ENCODE peak calls at places on chromosomes 5 and 9, in seven cellular contexts. S is H9, X is IMR-90, E is H1, F is mesendoderm, L is trophoblast cell, O is neuronal stem cell. J is an unnamed sample.

GRCh38 chr5:20972419-20972925 is 984.5 kb upstream of the CDH18 start:
- DNase-seq in S (peak; percentile 69), X (peak; percentile 1), E (peak; percentile 52), F (peak; percentile 83), L (no peak), O (no peak), J (peak; percentile 36)

GRCh38 chr9:87704342-87704741 is 21.6 kb upstream of the CTSL start:
- DNase-seq in S (no peak), X (no peak), E (no peak), F (no peak), L (no peak), O (no peak), J (no peak)

GRCh38 chr5:138944527-138945322 is 69.6 kb upstream of the LRRTM2 start:
- DNase-seq in S (no peak), X (no peak), E (no peak), F (no peak), L (no peak), O (no peak), J (no peak)

GRCh38 chr5:157025093-157025698 is 33.7 kb downstream of the HAVCR1 start:
- DNase-seq in S (no peak), X (no peak), E (no peak), F (no peak), L (no peak), O (no peak), J (no peak)

GRCh38 chr9:105479846-105480245 is 32.0 kb downstream of the FSD1L start:
- DNase-seq in S (no peak), X (no peak), E (no peak), F (no peak), L (no peak), O (no peak), J (no peak)

GRCh38 chr9:12989669-12990068 is 214.8 kb downstream of the LURAP1L start:
- DNase-seq in S (no peak), X (no peak), E (no peak), F (no peak), L (no peak), O (no peak), J (no peak)

GRCh38 chr9:97985058-97985861 is 2.1 kb downstream of the ANP32B start:
- DNase-seq in S (peak; percentile 41), X (peak; percentile 11), E (peak; percentile 53), F (peak; percentile 69), L (peak; percentile 44), O (no peak), J (peak; percentile 34)

GRCh38 chr5:417765-418559 is 25.0 kb upstream of the EXOC3 start:
- DNase-seq in S (no peak), X (no peak), E (no peak), F (no peak), L (no peak), O (no peak), J (no peak)

GRCh38 chr5:14660836-14661235 is 3.7 kb upstream of the OTULIN start:
- DNase-seq in S (no peak), X (peak; percentile 25), E (no peak), F (no peak), L (no peak), O (no peak), J (no peak)

GRCh38 chr9:18721267-18722079 is 247.5 kb downstream of the ADAMTSL1 start:
- DNase-seq in S (no peak), X (no peak), E (no peak), F (no peak), L (no peak), O (no peak), J (no peak)

GRCh38 chr9:109751253-109751652 is 28.7 kb upstream of the PALM2AKAP2 start:
- DNase-seq in S (no peak), X (peak; percentile 82), E (no peak), F (no peak), L (no peak), O (no peak), J (no peak)

GRCh38 chr5:69364850-69365249 is 4.5 kb downstream of the AK6 start:
- DNase-seq in S (no peak), X (no peak), E (no peak), F (no peak), L (no peak), O (no peak), J (no peak)

GRCh38 chr9:76200315-76200714 is 193.9 kb downstream of the RFK start:
- DNase-seq in S (no peak), X (peak; percentile 45), E (no peak), F (no peak), L (no peak), O (no peak), J (no peak)

GRCh38 chr9:76200730-76201129 is 193.5 kb downstream of the RFK start:
- DNase-seq in S (no peak), X (no peak), E (no peak), F (no peak), L (no peak), O (no peak), J (no peak)

GRCh38 chr9:76194896-76195295 is 199.3 kb downstream of the RFK start:
- DNase-seq in S (no peak), X (peak; percentile 64), E (no peak), F (no peak), L (no peak), O (no peak), J (no peak)

GRCh38 chr9:76203373-76203772 is 190.9 kb downstream of the RFK start:
- DNase-seq in S (no peak), X (no peak), E (no peak), F (no peak), L (peak; percentile 60), O (no peak), J (no peak)

GRCh38 chr9:76198336-76198735 is 195.9 kb downstream of the RFK start:
- DNase-seq in S (no peak), X (peak; percentile 47), E (no peak), F (no peak), L (no peak), O (no peak), J (no peak)
- H2BK5ac ChIP-seq in S (no peak overlapping the region), X (no peak overlapping the region), E (no peak overlapping the region), F (no peak overlapping the region), L (no peak overlapping the region), O (no peak overlapping the region), J (no peak overlapping the region)

GRCh38 chr9:108270041-108270440 is 585.7 kb downstream of the ACTL7B start:
- DNase-seq in S (no peak), X (peak; percentile 38), E (no peak), F (no peak), L (peak; percentile 28), O (no peak), J (peak; percentile 40)

GRCh38 chr9:108271236-108271635 is 584.5 kb downstream of the ACTL7B start:
- DNase-seq in S (peak; percentile 40), X (no peak), E (no peak), F (peak; percentile 53), L (no peak), O (no peak), J (no peak)

GRCh38 chr9:108271646-108272349 is 584.0 kb downstream of the ACTL7B start:
- DNase-seq in S (peak; percentile 32), X (peak; percentile 88), E (no peak), F (peak; percentile 75), L (no peak), O (peak; percentile 30), J (peak; percentile 96)

GRCh38 chr9:108273988-108274387 is 581.8 kb downstream of the ACTL7B start:
- DNase-seq in S (no peak), X (no peak), E (no peak), F (peak; percentile 35), L (no peak), O (no peak), J (peak; percentile 69)

DNA sequence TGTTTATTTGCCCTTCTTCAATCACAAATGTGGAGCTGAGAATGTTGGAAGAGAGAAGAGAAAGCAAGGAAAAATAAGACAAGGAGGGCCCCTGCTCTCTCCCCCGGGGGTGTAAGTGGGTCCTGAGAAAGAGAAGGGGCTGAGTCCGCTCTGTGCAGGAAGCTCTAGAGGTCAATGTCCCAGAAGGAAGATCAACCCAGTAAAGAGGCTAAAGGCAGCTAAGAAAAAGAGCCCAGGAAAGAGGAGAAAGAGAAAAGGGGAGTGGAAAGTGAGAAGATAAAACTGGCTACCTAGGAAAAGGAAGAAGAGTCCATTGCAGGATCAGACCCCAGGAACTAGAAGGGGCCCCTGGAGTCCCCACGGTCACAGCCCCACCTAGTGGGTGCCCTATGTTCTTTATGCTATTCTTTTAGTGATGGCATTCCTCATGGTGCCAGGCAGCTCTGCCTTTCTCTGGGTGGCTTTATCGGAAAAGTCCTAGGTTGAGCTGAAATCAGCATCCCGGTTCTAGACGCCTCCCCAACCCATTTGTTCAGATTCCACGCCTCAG is 583.4 kb downstream of the ACTL7B start:
- DNase-seq in S (peak; percentile 62), X (peak; percentile 39), E (peak; percentile 55), F (peak; percentile 71), L (no peak), O (no peak), J (peak; percentile 62)
- H3K9ac ChIP-seq in S (no peak overlapping the region), X (peak overlapping the region; percentile 66), E (no peak overlapping the region), F (no peak overlapping the region), L (no peak overlapping the region), O (no peak overlapping the region), J (peak overlapping the region; percentile 93)

DNA sequence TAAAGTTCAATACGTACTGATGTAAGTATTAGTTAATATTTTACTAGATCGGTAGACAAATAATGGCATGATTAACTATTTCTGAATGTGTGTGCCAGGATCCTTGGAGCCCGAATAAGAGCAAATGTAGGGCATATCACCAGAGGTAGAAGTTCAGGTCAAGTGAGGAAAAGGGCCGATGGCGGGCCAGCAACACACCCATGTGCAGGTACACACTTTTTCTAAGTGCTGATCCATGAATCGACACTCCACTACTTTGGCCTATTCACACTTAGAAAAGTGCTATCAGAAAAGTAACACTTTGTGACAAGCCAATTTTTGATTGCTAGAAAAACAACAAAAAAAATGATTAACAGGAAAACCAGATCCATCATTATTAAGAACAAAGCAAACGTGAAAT is 150.3 kb downstream of the AUH start:
- DNase-seq in S (no peak), X (no peak), E (no peak), F (no peak), L (no peak), O (no peak), J (no peak)
- H2BK5ac ChIP-seq in S (no peak overlapping the region), X (no peak overlapping the region), E (no peak overlapping the region), F (no peak overlapping the region), L (no peak overlapping the region), O (no peak overlapping the region), J (no peak overlapping the region)

DNA sequence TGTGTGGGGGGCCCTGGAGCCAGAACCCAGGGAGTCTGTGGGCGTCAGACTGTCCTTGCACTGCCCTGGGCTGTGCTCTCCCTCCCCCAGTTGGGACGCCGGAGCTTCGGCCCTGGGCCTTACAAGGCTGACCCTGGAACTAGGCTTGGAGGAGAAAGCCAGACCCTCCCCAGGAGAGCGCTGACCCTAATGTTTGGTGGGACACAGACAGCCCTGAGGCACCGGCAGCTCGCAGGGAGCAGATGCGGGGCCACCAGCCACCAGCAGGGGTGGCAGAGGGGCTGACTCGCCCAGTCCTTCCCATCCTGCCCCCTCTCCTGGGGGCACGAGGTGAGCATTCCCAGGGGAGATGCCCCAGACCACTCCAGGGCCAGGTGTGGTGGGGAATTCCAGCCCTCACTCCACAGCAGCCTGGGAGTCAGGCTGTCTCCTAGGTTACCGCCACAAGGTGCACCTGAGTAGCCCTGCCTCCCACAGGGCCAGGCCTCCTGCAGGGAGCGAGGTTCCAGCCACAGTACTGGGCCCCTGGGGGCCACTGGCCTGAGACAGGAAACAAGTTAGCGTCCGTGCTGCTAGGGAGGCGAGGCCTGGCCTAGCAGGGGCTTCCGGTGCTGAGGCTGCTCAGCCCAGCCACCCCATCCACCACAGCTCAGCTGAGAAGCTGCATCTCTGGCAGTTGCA is 134.6 kb downstream of the OLFM1 start:
- DNase-seq in S (peak; percentile 72), X (no peak), E (no peak), F (peak; percentile 66), L (no peak), O (no peak), J (no peak)
- H3K9ac ChIP-seq in S (no peak overlapping the region), X (no peak overlapping the region), E (no peak overlapping the region), F (no peak overlapping the region), L (no peak overlapping the region), O (no peak overlapping the region), J (no peak overlapping the region)

GRCh38 chr9:4784403-4784802 is 8.3 kb upstream of the RCL1 start:
- DNase-seq in S (no peak), X (no peak), E (no peak), F (peak; percentile 7), L (no peak), O (no peak), J (no peak)
- H2BK5ac ChIP-seq in S (no peak overlapping the region), X (no peak overlapping the region), E (no peak overlapping the region), F (no peak overlapping the region), L (no peak overlapping the region), O (no peak overlapping the region), J (no peak overlapping the region)